ENCODE peak calls at places on chromosomes 13 and 19, in nine cellular contexts. B is stimulated activated CD4-positive, alpha-beta T cell treated with anti-CD3 and anti-CD28 coated beads, Interleukin-15, amount 100 ng/mL, for 1 hour; F is GM10248; N is fibroblast of mammary gland; K is left colon; Y is astrocyte; G is activated CD4-positive, alpha-beta memory T cell treated with anti-CD3 and anti-CD28 coated beads, Interleukin-2, amount 10 ng/mL, durations not matched to agents 7 days and 5 days; S is NCI-H1105; T is IMR-90. H is an unnamed sample.

GRCh38 chr19:28864577-28865042 is 348.3 kb downstream of the UQCRFS1 start:
- DNase-seq in B (no peak), F (no peak), N (no peak), K (no peak), Y (no peak), G (no peak), S (peak), T (peak), H (no peak)

GRCh38 chr13:95128045-95128643 is 173.1 kb downstream of the ABCC4 start:
- DNase-seq in B (no peak), F (no peak), N (no peak), K (no peak), Y (peak), G (no peak), S (peak), T (no peak), H (no peak)

GRCh38 chr19:57978586-57979289 is 4.4 kb upstream of the C19orf18 start:
- DNase-seq in B (no peak), F (no peak), N (peak), K (no peak), Y (no peak), G (no peak), S (no peak), T (no peak), H (no peak)

GRCh38 chr19:34145741-34146202 is 26.5 kb upstream of the LSM14A start:
- DNase-seq in B (no peak), F (peak), N (peak), K (no peak), Y (peak), G (peak), S (peak), T (peak), H (peak)

GRCh38 chr19:52566588-52566987 is 3.5 kb upstream of the ZNF701 start:
- DNase-seq in B (no peak), F (no peak), N (peak), K (no peak), Y (peak), G (no peak), S (no peak), T (peak), H (no peak)

GRCh38 chr13:41077475-41077874 is 16.2 kb downstream of the WBP4 start:
- DNase-seq in B (no peak), F (no peak), N (no peak), K (no peak), Y (no peak), G (no peak), S (no peak), T (no peak), H (no peak)

GRCh38 chr13:106468207-106468606 is 67.3 kb downstream of the EFNB2 start:
- DNase-seq in B (no peak), F (no peak), N (no peak), K (no peak), Y (no peak), G (no peak), S (no peak), T (no peak), H (no peak)

GRCh38 chr19:44260695-44261446 is 1.2 kb downstream of the ZNF233 start:
- DNase-seq in B (no peak), F (no peak), N (peak), K (no peak), Y (no peak), G (no peak), S (no peak), T (no peak), H (no peak)

GRCh38 chr13:79185580-79185979 is 220.5 kb downstream of the RBM26 start:
- DNase-seq in B (no peak), F (no peak), N (no peak), K (no peak), Y (no peak), G (no peak), S (no peak), T (no peak), H (no peak)

GRCh38 chr13:85186646-85187045 is 612.6 kb downstream of the SLITRK6 start:
- DNase-seq in B (no peak), F (no peak), N (no peak), K (no peak), Y (no peak), G (no peak), S (no peak), T (no peak), H (no peak)

GRCh38 chr19:46976845-46977320 is 42.8 kb upstream of the NPAS1 start:
- DNase-seq in B (no peak), F (no peak), N (peak), K (no peak), Y (peak), G (no peak), S (no peak), T (peak), H (no peak)

GRCh38 chr19:14686411-14686810 is 3.4 kb upstream of the ZNF333 start:
- DNase-seq in B (no peak), F (no peak), N (peak), K (no peak), Y (no peak), G (peak), S (no peak), T (peak), H (peak)

GRCh38 chr13:50422181-50423148 is 407.2 kb downstream of the KCNRG start:
- DNase-seq in B (no peak), F (no peak), N (no peak), K (no peak), Y (no peak), G (no peak), S (no peak), T (no peak), H (no peak)

GRCh38 chr13:52164989-52165388 is 5.6 kb upstream of the NEK3 start:
- DNase-seq in B (no peak), F (no peak), N (no peak), K (no peak), Y (no peak), G (no peak), S (no peak), T (no peak), H (no peak)

GRCh38 chr19:51460164-51460992 is 2.1 kb upstream of the SIGLEC8 start:
- DNase-seq in B (no peak), F (no peak), N (peak), K (no peak), Y (no peak), G (peak), S (no peak), T (peak), H (no peak)

GRCh38 chr19:6720369-6721112 is at the start of gene C3:
- DNase-seq in B (no peak), F (no peak), N (peak), K (peak), Y (no peak), G (no peak), S (no peak), T (peak), H (no peak)

GRCh38 chr13:113420833-113421600 is 32.3 kb downstream of the ADPRHL1 start:
- DNase-seq in B (no peak), F (no peak), N (no peak), K (no peak), Y (no peak), G (no peak), S (no peak), T (no peak), H (no peak)

GRCh38 chr13:23608704-23609413 is 38.6 kb downstream of the TNFRSF19 start:
- DNase-seq in B (no peak), F (no peak), N (peak), K (peak), Y (no peak), G (no peak), S (no peak), T (peak), H (no peak)

GRCh38 chr13:28231642-28232041 is 93.3 kb downstream of the PAN3 start:
- DNase-seq in B (no peak), F (no peak), N (no peak), K (no peak), Y (no peak), G (no peak), S (no peak), T (no peak), H (no peak)

GRCh38 chr19:45515081-45515624 is 7.9 kb downstream of the VASP start:
- DNase-seq in B (no peak), F (peak), N (no peak), K (peak), Y (no peak), G (peak), S (no peak), T (no peak), H (no peak)

GRCh38 chr13:114152285-114152645 is 19.8 kb upstream of the RASA3 start:
- DNase-seq in B (no peak), F (no peak), N (no peak), K (no peak), Y (no peak), G (no peak), S (no peak), T (no peak), H (no peak)

GRCh38 chr19:32351807-32352630 is 6.6 kb downstream of the ZNF507 start:
- DNase-seq in B (no peak), F (no peak), N (peak), K (no peak), Y (peak), G (no peak), S (no peak), T (peak), H (no peak)

GRCh38 chr13:99977912-99978780 is 3.4 kb upstream of the ZIC2 start:
- DNase-seq in B (no peak), F (no peak), N (no peak), K (no peak), Y (no peak), G (peak), S (no peak), T (no peak), H (no peak)

GRCh38 chr19:14114854-14115253 is 2.7 kb downstream of the PRKACA start:
- DNase-seq in B (peak), F (peak), N (peak), K (peak), Y (no peak), G (peak), S (no peak), T (no peak), H (peak)

GRCh38 chr13:99316657-99317244 is 9.6 kb upstream of the GPR183 start:
- DNase-seq in B (no peak), F (no peak), N (no peak), K (no peak), Y (peak), G (no peak), S (peak), T (no peak), H (no peak)

GRCh38 chr19:12789098-12789903 is 2.0 kb upstream of the JUNB start:
- DNase-seq in B (no peak), F (no peak), N (no peak), K (peak), Y (no peak), G (no peak), S (no peak), T (peak), H (no peak)

GRCh38 chr13:111035861-111036260 is 79.2 kb upstream of the ARHGEF7 start:
- DNase-seq in B (no peak), F (no peak), N (no peak), K (no peak), Y (no peak), G (no peak), S (no peak), T (no peak), H (no peak)

GRCh38 chr19:12985049-12985776 is 10.1 kb upstream of the NFIX start:
- DNase-seq in B (no peak), F (no peak), N (peak), K (peak), Y (peak), G (no peak), S (no peak), T (peak), H (no peak)

GRCh38 chr19:22052644-22053013 is 345 bp downstream of the ZNF257 start:
- DNase-seq in B (no peak), F (no peak), N (no peak), K (peak), Y (no peak), G (peak), S (no peak), T (no peak), H (no peak)

GRCh38 chr13:44904982-44905381 is 84.3 kb downstream of the NUFIP1 start:
- DNase-seq in B (no peak), F (no peak), N (peak), K (peak), Y (peak), G (no peak), S (no peak), T (peak), H (no peak)

GRCh38 chr19:18265611-18265981 is 8.7 kb downstream of the IQCN start:
- DNase-seq in B (no peak), F (no peak), N (no peak), K (no peak), Y (no peak), G (no peak), S (no peak), T (no peak), H (no peak)

GRCh38 chr13:48595330-48596127 is 58.2 kb upstream of the CYSLTR2 start:
- DNase-seq in B (peak), F (peak), N (peak), K (peak), Y (peak), G (peak), S (no peak), T (peak), H (peak)